ENCODE peak calls at places on chromosome 5, in four cellular contexts. One of them, this sample, is unnamed.

GRCh38 chr5:149438711-149439132 is 59.6 kb upstream of the IL17B start:
- DNase-seq in HCEC 1CT: no peak
- DNase-seq in CD8-positive, alpha-beta memory T cell: no peak
- DNase-seq in activated CD4-positive, alpha-beta T cell treated with anti-CD3 and anti-CD28 coated beads for 48 hours: no peak
- DNase-seq in this sample: no peak

GRCh38 chr5:1883925-1884637 is 1.4 kb upstream of the IRX4 start:
- DNase-seq in activated CD4-positive, alpha-beta T cell treated with anti-CD3 and anti-CD28 coated beads for 48 hours: no peak
- DNase-seq in CD8-positive, alpha-beta memory T cell: no peak
- DNase-seq in HCEC 1CT: no peak
- DNase-seq in this sample: no peak

GRCh38 chr5:147578228-147579024 is 68.6 kb upstream of the DPYSL3 start:
- DNase-seq in activated CD4-positive, alpha-beta T cell treated with anti-CD3 and anti-CD28 coated beads for 48 hours: no peak
- DNase-seq in CD8-positive, alpha-beta memory T cell: no peak
- DNase-seq in HCEC 1CT: peak
- DNase-seq in this sample: peak

GRCh38 chr5:53170748-53171349 is 61.3 kb upstream of the MOCS2 start:
- DNase-seq in HCEC 1CT: peak
- DNase-seq in activated CD4-positive, alpha-beta T cell treated with anti-CD3 and anti-CD28 coated beads for 48 hours: peak
- DNase-seq in CD8-positive, alpha-beta memory T cell: no peak
- DNase-seq in this sample: peak

GRCh38 chr5:175347027-175347426 is 97.0 kb downstream of the DRD1 start:
- DNase-seq in CD8-positive, alpha-beta memory T cell: no peak
- DNase-seq in HCEC 1CT: no peak
- DNase-seq in activated CD4-positive, alpha-beta T cell treated with anti-CD3 and anti-CD28 coated beads for 48 hours: no peak
- DNase-seq in this sample: no peak

GRCh38 chr5:131974956-131975726 is 29.7 kb upstream of the MEIKIN start:
- DNase-seq in activated CD4-positive, alpha-beta T cell treated with anti-CD3 and anti-CD28 coated beads for 48 hours: no peak
- DNase-seq in HCEC 1CT: no peak
- DNase-seq in CD8-positive, alpha-beta memory T cell: peak
- DNase-seq in this sample: no peak

GRCh38 chr5:68214472-68215207 is 916 bp upstream of the PIK3R1 start:
- DNase-seq in HCEC 1CT: no peak
- DNase-seq in CD8-positive, alpha-beta memory T cell: no peak
- DNase-seq in activated CD4-positive, alpha-beta T cell treated with anti-CD3 and anti-CD28 coated beads for 48 hours: no peak
- DNase-seq in this sample: peak

GRCh38 chr5:7053125-7053524 is 339.9 kb downstream of the TENT4A start:
- DNase-seq in activated CD4-positive, alpha-beta T cell treated with anti-CD3 and anti-CD28 coated beads for 48 hours: no peak
- DNase-seq in HCEC 1CT: no peak
- DNase-seq in CD8-positive, alpha-beta memory T cell: no peak
- DNase-seq in this sample: no peak

GRCh38 chr5:178383301-178383918 is 150.8 kb upstream of the PHYKPL start:
- DNase-seq in activated CD4-positive, alpha-beta T cell treated with anti-CD3 and anti-CD28 coated beads for 48 hours: no peak
- DNase-seq in HCEC 1CT: no peak
- DNase-seq in CD8-positive, alpha-beta memory T cell: no peak
- DNase-seq in this sample: no peak

GRCh38 chr5:75611324-75612210 is at the start of gene ANKDD1B:
- DNase-seq in HCEC 1CT: peak
- DNase-seq in activated CD4-positive, alpha-beta T cell treated with anti-CD3 and anti-CD28 coated beads for 48 hours: no peak
- DNase-seq in CD8-positive, alpha-beta memory T cell: no peak
- DNase-seq in this sample: no peak

GRCh38 chr5:151684690-151685361 is 1.9 kb downstream of the SPARC start:
- DNase-seq in CD8-positive, alpha-beta memory T cell: no peak
- DNase-seq in HCEC 1CT: peak
- DNase-seq in activated CD4-positive, alpha-beta T cell treated with anti-CD3 and anti-CD28 coated beads for 48 hours: no peak
- DNase-seq in this sample: no peak

GRCh38 chr5:145681686-145682085 is 153.5 kb downstream of the PRELID2 start:
- DNase-seq in CD8-positive, alpha-beta memory T cell: no peak
- DNase-seq in HCEC 1CT: peak
- DNase-seq in activated CD4-positive, alpha-beta T cell treated with anti-CD3 and anti-CD28 coated beads for 48 hours: peak
- DNase-seq in this sample: peak

GRCh38 chr5:173535166-173535975 is 81.1 kb downstream of the BOD1 start:
- DNase-seq in CD8-positive, alpha-beta memory T cell: no peak
- DNase-seq in HCEC 1CT: peak
- DNase-seq in activated CD4-positive, alpha-beta T cell treated with anti-CD3 and anti-CD28 coated beads for 48 hours: no peak
- DNase-seq in this sample: no peak

GRCh38 chr5:98934581-98934980 is 5.8 kb upstream of the CHD1 start:
- DNase-seq in activated CD4-positive, alpha-beta T cell treated with anti-CD3 and anti-CD28 coated beads for 48 hours: no peak
- DNase-seq in CD8-positive, alpha-beta memory T cell: no peak
- DNase-seq in HCEC 1CT: peak
- DNase-seq in this sample: no peak

GRCh38 chr5:37979559-37979958 is 139.7 kb upstream of the GDNF start:
- DNase-seq in HCEC 1CT: no peak
- DNase-seq in activated CD4-positive, alpha-beta T cell treated with anti-CD3 and anti-CD28 coated beads for 48 hours: no peak
- DNase-seq in CD8-positive, alpha-beta memory T cell: no peak
- DNase-seq in this sample: no peak

GRCh38 chr5:90985341-90985740 is 397.8 kb downstream of the ARRDC3 start:
- DNase-seq in activated CD4-positive, alpha-beta T cell treated with anti-CD3 and anti-CD28 coated beads for 48 hours: no peak
- DNase-seq in CD8-positive, alpha-beta memory T cell: no peak
- DNase-seq in HCEC 1CT: no peak
- DNase-seq in this sample: no peak

GRCh38 chr5:180201051-180201987 is 7.7 kb downstream of the RASGEF1C start:
- DNase-seq in CD8-positive, alpha-beta memory T cell: no peak
- DNase-seq in activated CD4-positive, alpha-beta T cell treated with anti-CD3 and anti-CD28 coated beads for 48 hours: peak
- DNase-seq in HCEC 1CT: no peak
- DNase-seq in this sample: peak

GRCh38 chr5:58629190-58630159 is 46.6 kb downstream of the RAB3C start:
- DNase-seq in HCEC 1CT: no peak
- DNase-seq in activated CD4-positive, alpha-beta T cell treated with anti-CD3 and anti-CD28 coated beads for 48 hours: no peak
- DNase-seq in CD8-positive, alpha-beta memory T cell: no peak
- DNase-seq in this sample: no peak

GRCh38 chr5:20601678-20602100 is 613.7 kb upstream of the CDH18 start:
- DNase-seq in activated CD4-positive, alpha-beta T cell treated with anti-CD3 and anti-CD28 coated beads for 48 hours: no peak
- DNase-seq in CD8-positive, alpha-beta memory T cell: no peak
- DNase-seq in HCEC 1CT: peak
- DNase-seq in this sample: no peak

GRCh38 chr5:112338681-112339337 is 80.3 kb downstream of the EPB41L4A start:
- DNase-seq in activated CD4-positive, alpha-beta T cell treated with anti-CD3 and anti-CD28 coated beads for 48 hours: no peak
- DNase-seq in CD8-positive, alpha-beta memory T cell: no peak
- DNase-seq in HCEC 1CT: no peak
- DNase-seq in this sample: no peak

GRCh38 chr5:81091199-81091598 is 131.0 kb downstream of the RASGRF2 start:
- DNase-seq in CD8-positive, alpha-beta memory T cell: no peak
- DNase-seq in HCEC 1CT: no peak
- DNase-seq in activated CD4-positive, alpha-beta T cell treated with anti-CD3 and anti-CD28 coated beads for 48 hours: no peak
- DNase-seq in this sample: no peak

GRCh38 chr5:72167790-72168189 is 60.5 kb downstream of the MAP1B start:
- DNase-seq in activated CD4-positive, alpha-beta T cell treated with anti-CD3 and anti-CD28 coated beads for 48 hours: no peak
- DNase-seq in CD8-positive, alpha-beta memory T cell: no peak
- DNase-seq in HCEC 1CT: no peak
- DNase-seq in this sample: no peak

GRCh38 chr5:168179185-168179584 is 112.3 kb upstream of the WWC1 start:
- DNase-seq in activated CD4-positive, alpha-beta T cell treated with anti-CD3 and anti-CD28 coated beads for 48 hours: no peak
- DNase-seq in CD8-positive, alpha-beta memory T cell: no peak
- DNase-seq in HCEC 1CT: no peak
- DNase-seq in this sample: no peak

GRCh38 chr5:78677777-78678668 is 29.5 kb upstream of the LHFPL2 start:
- DNase-seq in HCEC 1CT: peak
- DNase-seq in activated CD4-positive, alpha-beta T cell treated with anti-CD3 and anti-CD28 coated beads for 48 hours: no peak
- DNase-seq in CD8-positive, alpha-beta memory T cell: no peak
- DNase-seq in this sample: no peak

This sample was measured in OCI-LY7.